ENCODE peak calls at places on chromosomes 13 and 19, in nine cellular contexts. C is stomach, U is IMR-90, Q is Peyer's patch, O is heart left ventricle, K is K562, T is A549, F is breast epithelium, Z is body of pancreas. W is an unnamed sample.

GRCh38 chr19:53008061-53008778 is 5.5 kb upstream of the ERVV-1 start:
- DNase-seq in O (no peak), Z (no peak), T (no peak), K (no peak), U (no peak), Q (no peak), F (no peak), C (no peak), W (no peak)

GRCh38 chr19:48806818-48807589 is 3.8 kb downstream of the BCAT2 start:
- DNase-seq in U (peak; percentile 39), O (no peak), Q (peak; percentile 86), F (no peak), C (no peak), Z (peak; percentile 49), T (no peak), K (peak; percentile 46), W (no peak)

GRCh38 chr19:42129399-42130253 is 2.6 kb downstream of the POU2F2 start:
- DNase-seq in Z (no peak), K (no peak), C (peak; percentile 29), U (peak; percentile 33), O (peak; percentile 33), F (no peak), Q (peak; percentile 93), T (no peak), W (peak; percentile 38)

GRCh38 chr13:72696590-72696989 is 30.8 kb downstream of the MZT1 start:
- DNase-seq in T (no peak), K (no peak), O (no peak), Q (no peak), U (peak; percentile 10), Z (no peak), F (no peak), C (no peak), W (no peak)

GRCh38 chr13:28239374-28239773 is 101.0 kb downstream of the PAN3 start:
- DNase-seq in F (no peak), Z (no peak), T (no peak), O (no peak), C (no peak), K (no peak), Q (no peak), U (peak; percentile 4), W (no peak)

GRCh38 chr19:5829567-5830315 is 9.8 kb downstream of the FUT6 start:
- DNase-seq in Q (no peak), U (no peak), T (no peak), F (no peak), K (no peak), C (no peak), O (no peak), Z (no peak), W (no peak)

GRCh38 chr19:6740589-6741348 is 1.3 kb downstream of the TRIP10 start:
- DNase-seq in O (peak; percentile 81), Q (peak; percentile 70), U (peak; percentile 19), F (no peak), K (peak; percentile 48), C (peak; percentile 45), T (no peak), Z (peak; percentile 50), W (peak; percentile 92)

GRCh38 chr13:108313382-108313781 is 43.9 kb downstream of the TNFSF13B start:
- DNase-seq in C (no peak), F (no peak), Q (no peak), K (no peak), U (no peak), Z (no peak), T (no peak), O (no peak), W (no peak)

GRCh38 chr13:49791214-49791752 is 1.2 kb downstream of the KPNA3 start:
- DNase-seq in K (no peak), T (no peak), Z (peak; percentile 32), C (no peak), Q (peak; percentile 53), O (peak; percentile 12), U (peak; percentile 35), F (no peak), W (no peak)

GRCh38 chr13:112107289-112107688 is 40.3 kb downstream of the SOX1 start:
- DNase-seq in C (no peak), U (no peak), Z (no peak), O (no peak), F (no peak), Q (no peak), T (no peak), K (no peak), W (peak; percentile 51)

GRCh38 chr19:16320987-16321386 is 3.6 kb upstream of the KLF2 start:
- DNase-seq in T (no peak), U (no peak), O (no peak), C (no peak), K (no peak), Z (no peak), Q (no peak), F (no peak), W (no peak)

GRCh38 chr13:111006508-111007031 is 91.7 kb upstream of the ANKRD10 start:
- DNase-seq in Z (peak; percentile 88), K (peak; percentile 15), T (no peak), U (peak; percentile 84), C (no peak), F (peak; percentile 50), O (peak; percentile 87), Q (peak; percentile 66), W (peak; percentile 76)

GRCh38 chr19:38685666-38686529 is 38.4 kb downstream of the ACTN4 start:
- DNase-seq in Q (no peak), T (peak; percentile 94), C (no peak), F (no peak), U (peak; percentile 73), Z (peak; percentile 44), K (peak; percentile 24), O (no peak), W (no peak)

GRCh38 chr13:88704600-88705275 is 1033.6 kb downstream of the SLITRK5 start:
- DNase-seq in Q (no peak), C (no peak), U (no peak), O (no peak), F (no peak), K (no peak), T (no peak), Z (no peak), W (no peak)

GRCh38 chr13:38686635-38687245 is at the start of gene FREM2:
- DNase-seq in F (peak; percentile 31), C (peak; percentile 57), K (no peak), Z (peak; percentile 61), O (no peak), U (no peak), Q (no peak), T (peak; percentile 3), W (no peak)

GRCh38 chr19:38650911-38651584 is 3.6 kb downstream of the ACTN4 start:
- DNase-seq in Z (no peak), O (no peak), Q (no peak), K (no peak), T (no peak), C (no peak), U (peak; percentile 60), F (no peak), W (no peak)

GRCh38 chr13:27449936-27450828 is at the start of gene MTIF3:
- DNase-seq in T (peak; percentile 71), Z (peak; percentile 97), K (peak; percentile 78), F (peak; percentile 94), O (peak; percentile 94), U (peak; percentile 90), Q (peak; percentile 99), C (peak; percentile 97), W (peak; percentile 97)

GRCh38 chr19:44582581-44583265 is 30.6 kb upstream of the IGSF23 start:
- DNase-seq in U (no peak), Z (peak; percentile 22), K (peak; percentile 78), C (no peak), T (peak; percentile 58), F (no peak), O (no peak), Q (peak; percentile 63), W (peak; percentile 34)

GRCh38 chr13:51737609-51738008 is 66.4 kb downstream of the DHRS12 start:
- DNase-seq in Z (no peak), Q (no peak), U (no peak), K (no peak), T (no peak), C (no peak), F (no peak), O (no peak), W (no peak)
- TF ChIP-seq POLR2A in Z (no peak), Q (no peak), U (no peak), K (no peak), T (no peak), C (no peak), F (no peak), O (no peak), W (no peak)

GRCh38 chr19:35038623-35039512 is 2.7 kb upstream of the HPN start:
- DNase-seq in K (no peak), Z (peak; percentile 53), O (no peak), F (no peak), C (no peak), U (no peak), Q (no peak), T (no peak), W (no peak)
- H3K4me1 ChIP-seq in K (peaks cover 36% of the 10 kb centered on the region), Z (peaks cover 39% of the 10 kb centered on the region), O (peaks cover 44% of the 10 kb centered on the region), F (peaks cover 9% of the 10 kb centered on the region), C (peaks cover 43% of the 10 kb centered on the region), U (peaks cover 5% of the 10 kb centered on the region), Q (peaks cover 20% of the 10 kb centered on the region), T (peaks cover 21% of the 10 kb centered on the region), W (peaks cover 49% of the 10 kb centered on the region)

DNA sequence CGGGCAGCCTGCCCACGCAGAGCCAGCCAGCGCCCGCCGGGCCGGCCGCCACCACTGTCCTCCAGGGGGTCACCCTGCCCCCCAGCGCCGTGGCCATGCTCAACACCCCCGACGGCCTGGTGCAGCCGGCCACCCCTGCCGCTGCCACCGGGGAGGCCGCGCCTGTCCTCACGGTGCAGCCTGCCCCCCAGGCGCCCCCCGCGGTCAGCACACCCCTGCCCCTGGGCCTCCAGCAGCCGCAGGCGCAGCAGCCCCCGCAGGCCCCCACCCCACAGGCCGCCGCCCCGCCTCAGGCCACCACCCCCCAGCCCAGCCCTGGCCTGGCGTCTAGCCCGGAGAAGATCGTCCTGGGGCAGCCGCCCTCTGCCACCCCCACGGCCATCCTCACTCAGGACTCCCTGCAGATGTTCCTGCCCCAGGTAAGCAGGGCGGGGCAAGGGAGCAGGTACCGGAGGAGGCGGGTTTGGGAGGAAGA is 32.3 kb upstream of the EHD2 start:
- DNase-seq in T (no peak), K (no peak), O (no peak), U (no peak), Q (no peak), Z (no peak), C (no peak), F (no peak), W (no peak)
- TF ChIP-seq POLR2A in T (no peak), K (no peak), O (no peak), U (no peak), Q (no peak), Z (no peak), C (no peak), F (no peak), W (no peak)

DNA sequence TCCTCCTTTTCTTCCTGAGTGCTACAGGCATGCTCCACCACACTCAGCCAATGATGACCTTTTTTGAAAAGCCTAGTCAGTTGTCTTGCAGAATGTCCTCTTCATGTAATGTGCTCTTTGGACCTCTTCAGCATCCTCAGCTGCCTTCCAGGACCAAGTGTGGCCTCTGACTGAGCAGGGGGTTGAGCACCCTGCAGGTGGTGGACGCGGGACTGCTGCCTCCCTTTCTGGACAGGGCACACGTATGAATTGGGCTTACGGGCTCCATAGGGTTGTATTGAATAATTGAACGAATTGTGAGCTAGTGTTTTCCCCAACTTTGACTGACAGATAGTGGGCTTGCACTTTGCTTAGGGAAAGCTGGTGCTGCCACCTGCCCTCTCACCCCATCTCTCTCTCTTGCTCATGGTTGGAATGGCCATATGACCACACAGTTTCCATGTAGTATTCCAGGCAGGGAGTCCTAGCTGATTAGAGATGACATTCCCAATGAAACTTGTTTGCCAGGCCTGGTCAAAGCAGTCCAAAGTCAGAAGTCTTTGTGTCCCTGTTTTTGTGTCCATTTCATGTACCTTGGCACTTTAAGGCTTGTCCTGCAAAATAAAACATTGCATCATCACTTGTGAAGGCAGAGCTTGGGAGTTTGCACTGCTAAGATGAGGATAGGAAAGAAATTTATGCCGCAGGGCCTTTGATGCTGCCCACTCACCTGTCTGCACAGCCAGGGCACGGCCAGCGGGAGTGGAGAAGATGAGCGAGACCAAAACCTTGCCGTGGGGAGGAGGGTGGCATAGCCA is 76.3 kb upstream of the NPAS1 start:
- DNase-seq in T (no peak), U (no peak), Z (no peak), F (no peak), Q (no peak), K (no peak), C (no peak), O (no peak), W (no peak)
- H3K4me1 ChIP-seq in T (peaks cover 31% of the 10 kb centered on the region), U (peaks cover 11% of the 10 kb centered on the region), Z (peaks cover 28% of the 10 kb centered on the region), F (peaks cover 25% of the 10 kb centered on the region), Q (no peaks in the 10 kb centered on the region), K (no peaks in the 10 kb centered on the region), C (peaks cover 33% of the 10 kb centered on the region), O (peaks cover 26% of the 10 kb centered on the region), W (peaks cover 21% of the 10 kb centered on the region)